ENCODE peak calls at places on chromosomes 5 and 9, in eight cellular contexts. L, H, O, G, U, J, S and Y are unnamed samples. For H3K4me1, the result is how much of the 10 kb centered on the place peaks cover.

GRCh38 chr9:79604921-79605562 is 33.3 kb downstream of the TLE4 start:
- DNase-seq in L (no peak), U (no peak), H (no peak), O (no peak), G (no peak), S (no peak), J (no peak), Y (no peak)

GRCh38 chr5:40685191-40685590 is 5.5 kb downstream of the PTGER4 start:
- DNase-seq in L (no peak), H (no peak), G (no peak), O (no peak), U (no peak), J (no peak), S (no peak), Y (no peak)

GRCh38 chr9:131447148-131447547 is 53.3 kb downstream of the PRRC2B start:
- DNase-seq in S (no peak), L (no peak), H (no peak), O (no peak), J (no peak), G (no peak), U (no peak), Y (no peak)

GRCh38 chr5:66744040-66744439 is 147.8 kb downstream of the MAST4 start:
- DNase-seq in G (no peak), S (no peak), O (no peak), J (no peak), L (no peak), U (peak), H (peak), Y (no peak)

GRCh38 chr9:116262421-116262820 is 108.8 kb downstream of the PAPPA start:
- DNase-seq in G (no peak), O (no peak), H (no peak), J (no peak), U (no peak), S (no peak), L (no peak), Y (no peak)

GRCh38 chr5:136022965-136023364 is 5.8 kb upstream of the TGFBI start:
- DNase-seq in U (no peak), S (no peak), J (no peak), L (no peak), O (no peak), H (no peak), G (no peak), Y (no peak)

GRCh38 chr5:170362625-170363024 is 26.5 kb downstream of the KCNMB1 start:
- DNase-seq in S (no peak), O (no peak), U (no peak), H (no peak), G (no peak), J (no peak), L (no peak), Y (no peak)

GRCh38 chr9:91177661-91178280 is 183.9 kb downstream of the AUH start:
- DNase-seq in G (peak), H (no peak), S (no peak), J (no peak), L (no peak), O (no peak), U (no peak), Y (no peak)

GRCh38 chr5:115179959-115180709 is 10.4 kb upstream of the TRIM36 start:
- DNase-seq in L (peak), S (no peak), G (no peak), H (no peak), J (peak), O (peak), U (peak), Y (peak)

GRCh38 chr5:132184588-132184987 is 43.1 kb downstream of the P4HA2 start:
- DNase-seq in O (no peak), L (peak), J (peak), U (no peak), G (no peak), H (no peak), S (no peak), Y (peak)

GRCh38 chr5:168251308-168251707 is 40.1 kb upstream of the WWC1 start:
- DNase-seq in L (no peak), H (no peak), G (no peak), J (no peak), O (no peak), U (no peak), S (no peak), Y (no peak)

GRCh38 chr5:96997265-96997859 is 61.5 kb downstream of the LNPEP start:
- DNase-seq in O (no peak), H (no peak), G (no peak), U (no peak), S (peak), J (peak), L (peak), Y (peak)

GRCh38 chr9:95406114-95406513 is 88.6 kb upstream of the FANCC start:
- DNase-seq in O (no peak), L (no peak), U (no peak), J (no peak), S (peak), G (no peak), H (no peak), Y (no peak)

GRCh38 chr9:89359018-89359417 is 40.7 kb downstream of the SECISBP2 start:
- DNase-seq in L (no peak), H (no peak), S (no peak), G (no peak), O (no peak), U (no peak), J (no peak), Y (no peak)

DNA sequence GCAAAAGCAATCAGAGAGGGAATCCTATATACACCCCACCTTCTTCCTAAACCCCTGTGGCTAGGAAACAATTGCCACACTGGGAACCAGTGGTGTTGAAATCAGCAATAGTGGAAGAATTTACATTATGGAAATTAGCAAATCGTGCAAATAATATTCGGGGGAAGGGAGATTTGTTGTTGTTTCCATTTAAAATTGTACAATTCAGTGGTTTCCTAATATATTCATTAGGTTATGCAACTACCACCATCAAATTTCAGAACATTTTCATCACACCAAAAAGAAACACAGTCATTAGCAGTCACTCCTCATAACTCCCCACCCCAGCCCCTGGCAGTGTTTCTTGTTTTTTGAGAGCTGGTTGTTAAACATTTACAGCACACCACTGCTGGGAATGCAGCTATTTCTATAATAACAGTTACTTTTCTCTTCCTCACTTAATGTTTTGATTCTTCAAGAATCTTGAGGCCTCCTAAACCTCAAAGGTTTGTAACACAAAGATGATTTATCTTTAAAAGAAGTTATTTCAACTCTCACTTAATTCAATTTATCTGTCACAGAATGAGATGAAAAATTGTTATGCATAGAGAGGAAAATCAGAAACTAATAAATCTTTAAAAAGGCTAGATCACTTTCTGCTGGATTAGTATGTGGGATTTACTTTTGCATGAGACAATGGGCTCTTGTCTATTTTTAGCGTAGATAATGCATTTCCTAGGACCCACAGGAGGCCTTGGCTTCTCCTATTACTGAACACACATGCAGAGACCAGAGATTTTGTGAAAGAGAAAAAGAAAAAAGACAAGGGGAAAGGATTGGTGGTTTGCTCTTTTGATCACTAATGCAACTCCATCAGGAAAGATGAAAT is 91.8 kb upstream of the DAPK1 start:
- DNase-seq in H (no peak), O (peak), G (peak), L (peak), U (no peak), S (peak), J (peak), Y (no peak)
- H3K4me1 ChIP-seq in H (under half), O (under half), G (under half), L (half or more), U (under half), S (under half), J (under half), Y (under half)

DNA sequence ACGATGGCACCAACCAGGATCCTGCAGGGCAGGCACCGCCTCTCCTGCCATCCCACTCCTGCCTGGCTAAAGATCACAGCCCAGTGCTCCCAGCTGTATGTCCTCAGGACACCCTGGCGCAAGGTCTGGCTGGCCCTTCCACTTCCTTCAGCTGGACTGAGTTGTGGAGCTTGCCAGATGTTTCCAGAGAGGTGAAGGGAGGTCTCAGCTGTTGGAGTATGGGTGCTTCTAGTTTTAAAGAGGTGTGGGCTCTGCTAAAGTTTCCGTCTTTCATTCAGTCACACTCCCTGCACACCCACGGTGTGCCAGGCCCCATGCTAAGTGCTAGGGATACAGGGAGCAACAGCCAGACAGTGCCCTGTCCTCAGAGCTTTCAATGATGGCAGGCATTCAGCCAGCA is 34.1 kb downstream of the C5orf15 start:
- DNase-seq in L (no peak), S (no peak), J (no peak), H (no peak), G (no peak), U (no peak), O (no peak), Y (no peak)
- H3K4me1 ChIP-seq in L (under half), S (under half), J (under half), H (under half), G (under half), U (under half), O (under half), Y (under half)

GRCh38 chr9:86971742-86972141 is 24.4 kb upstream of the GAS1 start:
- DNase-seq in G (no peak), J (no peak), O (no peak), S (no peak), U (no peak), H (no peak), L (no peak), Y (no peak)
- H3K4me1 ChIP-seq in G (under half), J (under half), O (under half), S (under half), U (under half), H (under half), L (under half), Y (under half)

GRCh38 chr5:33671700-33672291 is 220.0 kb downstream of the ADAMTS12 start:
- DNase-seq in G (no peak), O (no peak), L (no peak), J (no peak), U (no peak), H (no peak), S (no peak), Y (no peak)

GRCh38 chr5:33679791-33680190 is 212.0 kb downstream of the ADAMTS12 start:
- DNase-seq in L (no peak), S (no peak), H (no peak), J (no peak), G (no peak), U (no peak), O (no peak), Y (no peak)

GRCh38 chr5:33675958-33676464 is 215.8 kb downstream of the ADAMTS12 start:
- DNase-seq in G (no peak), L (no peak), J (no peak), U (no peak), O (no peak), H (no peak), S (no peak), Y (no peak)
- H3K4me1 ChIP-seq in G (under half), L (under half), J (under half), U (under half), O (under half), H (under half), S (under half), Y (under half)

GRCh38 chr5:14157494-14157782 is 14.3 kb downstream of the TRIO start:
- DNase-seq in L (no peak), O (no peak), H (no peak), J (no peak), S (no peak), G (no peak), U (no peak), Y (no peak)

GRCh38 chr5:14161825-14162556 is 18.8 kb downstream of the TRIO start:
- DNase-seq in U (no peak), G (no peak), J (no peak), H (no peak), L (no peak), O (no peak), S (no peak), Y (peak)

GRCh38 chr5:14156611-14157493 is 13.7 kb downstream of the TRIO start:
- DNase-seq in U (no peak), J (peak), S (peak), H (no peak), G (no peak), L (peak), O (no peak), Y (peak)

GRCh38 chr5:14158890-14159666 is 15.9 kb downstream of the TRIO start:
- DNase-seq in S (no peak), J (no peak), U (no peak), O (no peak), L (no peak), H (no peak), G (no peak), Y (no peak)

GRCh38 chr5:14160116-14160515 is 17.0 kb downstream of the TRIO start:
- DNase-seq in J (no peak), S (no peak), O (no peak), L (no peak), G (no peak), U (no peak), H (no peak), Y (no peak)
- H3K4me1 ChIP-seq in J (under half), S (under half), O (under half), L (half or more), G (under half), U (half or more), H (half or more), Y (under half)

DNA sequence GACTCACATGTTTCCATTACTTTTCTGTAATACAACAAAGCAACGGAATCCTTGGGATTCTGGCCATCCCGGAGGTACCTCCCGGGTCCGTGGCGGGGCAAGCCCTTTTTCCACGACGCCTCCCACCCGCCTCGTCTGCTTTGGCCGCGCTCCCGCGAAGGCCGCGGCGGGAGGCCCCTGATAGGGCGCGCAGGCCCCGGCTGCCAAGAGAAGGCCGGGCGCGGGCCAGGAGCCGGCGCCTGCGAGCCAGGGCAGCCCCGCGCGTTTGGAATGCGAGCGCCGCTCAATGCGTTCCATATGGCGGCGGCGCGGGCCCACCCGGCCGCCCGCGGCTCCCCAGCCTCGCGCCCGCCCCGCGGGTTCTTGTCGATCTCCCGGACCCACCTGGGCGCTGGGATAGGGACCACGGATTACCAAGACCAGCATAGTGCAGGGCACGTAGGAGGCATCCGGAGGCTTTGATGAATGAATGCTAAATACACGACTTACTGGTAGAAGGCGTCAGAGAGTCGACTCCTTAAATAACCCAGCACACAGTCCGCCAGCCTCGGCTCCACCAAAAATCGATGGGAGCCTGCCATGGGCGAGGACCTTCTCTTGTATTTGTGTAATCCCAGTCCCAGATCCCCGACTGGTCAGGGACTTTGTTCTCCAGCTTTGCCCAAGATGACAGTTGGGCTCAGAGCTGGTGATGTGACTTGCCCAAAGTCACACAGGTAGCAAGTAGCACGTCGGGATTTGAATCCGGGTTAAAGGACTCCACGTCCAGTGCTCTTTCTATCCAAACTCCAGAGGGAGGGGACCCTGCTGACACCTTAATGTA is 17.6 kb upstream of the PHF19 start:
- DNase-seq in G (no peak), O (peak), U (peak), S (no peak), L (no peak), J (no peak), H (peak), Y (no peak)
- H3K4me1 ChIP-seq in G (under half), O (under half), U (under half), S (under half), L (under half), J (under half), H (under half), Y (under half)

GRCh38 chr9:73155389-73155788 is 3.7 kb downstream of the ANXA1 start:
- DNase-seq in J (no peak), U (no peak), O (no peak), L (no peak), H (no peak), S (no peak), G (no peak), Y (no peak)
- H3K4me1 ChIP-seq in J (under half), U (under half), O (under half), L (half or more), H (half or more), S (under half), G (under half), Y (under half)